ENCODE peak calls at places on chromosome 14, in eight cellular contexts. T is breast epithelium; I is CD8-positive, alpha-beta T cell; O is stomach; J is mesenchymal stem cell; A is kidney; M is cardiac muscle cell; Y is left ventricle myocardium inferior. H is an unnamed sample.

GRCh38 chr14:70013269-70013873 is 134.2 kb downstream of the SMOC1 start:
- DNase-seq in T (no peak), I (no peak), O (peak; percentile 58), J (no peak), A (no peak), M (peak; percentile 25), Y (no peak), H (no peak)

GRCh38 chr14:20429801-20430669 is 5.9 kb downstream of the KLHL33 start:
- DNase-seq in T (no peak), I (no peak), O (peak; percentile 87), J (no peak), A (peak; percentile 79), M (no peak), Y (peak; percentile 39), H (no peak)

GRCh38 chr14:84825481-84825880 is 704.5 kb upstream of the FLRT2 start:
- DNase-seq in T (no peak), I (no peak), O (no peak), J (no peak), A (no peak), M (no peak), Y (no peak), H (no peak)

GRCh38 chr14:53190938-53191337 is 37.8 kb upstream of the DDHD1 start:
- DNase-seq in T (no peak), I (no peak), O (no peak), J (no peak), A (no peak), M (peak; percentile 29), Y (no peak), H (no peak)

GRCh38 chr14:102988054-102988453 is 65.6 kb downstream of the AMN start:
- DNase-seq in T (no peak), I (no peak), O (no peak), J (peak; percentile 21), A (no peak), M (no peak), Y (no peak), H (no peak)

GRCh38 chr14:56199095-56199975 is 81.1 kb downstream of the PELI2 start:
- DNase-seq in T (no peak), I (no peak), O (no peak), J (peak; percentile 100), A (no peak), M (peak; percentile 98), Y (no peak), H (no peak)

GRCh38 chr14:65356327-65356836 is 56.1 kb upstream of the FUT8 start:
- DNase-seq in T (peak; percentile 32), I (no peak), O (peak; percentile 72), J (peak; percentile 66), A (no peak), M (peak; percentile 66), Y (no peak), H (peak; percentile 80)

GRCh38 chr14:95741781-95742180 is 27.9 kb upstream of the TCL1A start:
- DNase-seq in T (no peak), I (no peak), O (no peak), J (no peak), A (no peak), M (no peak), Y (no peak), H (no peak)

GRCh38 chr14:64825006-64825405 is 54.7 kb downstream of the SPTB start:
- DNase-seq in T (no peak), I (no peak), O (no peak), J (no peak), A (no peak), M (no peak), Y (no peak), H (no peak)

GRCh38 chr14:54123836-54124235 is 167.2 kb upstream of the BMP4 start:
- DNase-seq in T (no peak), I (no peak), O (no peak), J (no peak), A (no peak), M (no peak), Y (no peak), H (no peak)

GRCh38 chr14:23378612-23379220 is 1.9 kb downstream of the CMTM5 start:
- DNase-seq in T (no peak), I (no peak), O (no peak), J (no peak), A (no peak), M (no peak), Y (no peak), H (no peak)

GRCh38 chr14:23377873-23378563 is 1.2 kb downstream of the CMTM5 start:
- DNase-seq in T (no peak), I (no peak), O (no peak), J (no peak), A (no peak), M (no peak), Y (no peak), H (no peak)

GRCh38 chr14:23376477-23377200 is at the start of gene CMTM5:
- DNase-seq in T (no peak), I (no peak), O (no peak), J (no peak), A (no peak), M (peak; percentile 33), Y (no peak), H (peak; percentile 94)

GRCh38 chr14:23375527-23376251 is 1.2 kb upstream of the CMTM5 start:
- DNase-seq in T (no peak), I (no peak), O (no peak), J (no peak), A (no peak), M (no peak), Y (no peak), H (no peak)

DNA sequence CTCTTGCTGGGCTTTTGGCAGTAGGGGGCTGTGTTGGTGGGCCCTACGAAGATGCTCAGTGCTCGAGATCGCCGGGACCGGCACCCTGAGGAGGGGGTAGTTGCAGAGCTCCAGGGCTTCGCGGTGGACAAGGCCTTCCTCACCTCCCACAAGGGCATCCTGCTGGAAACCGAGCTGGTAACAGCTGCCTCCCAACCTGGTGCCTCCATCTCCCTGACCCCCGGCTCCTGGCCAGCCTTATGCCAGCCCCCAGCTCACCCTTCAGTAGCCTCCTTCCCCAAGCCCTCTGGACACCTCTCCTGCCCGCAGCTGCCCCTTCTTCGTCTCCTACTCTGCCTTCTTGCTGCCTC is 330 bp downstream of the CMTM5 start:
- DNase-seq in T (no peak), I (no peak), O (no peak), J (no peak), A (no peak), M (no peak), Y (no peak), H (no peak)
- H3K27ac ChIP-seq in T (peak overlapping the region; percentile 43), I (no peak overlapping the region), O (peak overlapping the region; percentile 20), J (no peak overlapping the region), A (no peak overlapping the region), M (peak overlapping the region; percentile 86), Y (peak overlapping the region; percentile 47), H (peak overlapping the region; percentile 99)

DNA sequence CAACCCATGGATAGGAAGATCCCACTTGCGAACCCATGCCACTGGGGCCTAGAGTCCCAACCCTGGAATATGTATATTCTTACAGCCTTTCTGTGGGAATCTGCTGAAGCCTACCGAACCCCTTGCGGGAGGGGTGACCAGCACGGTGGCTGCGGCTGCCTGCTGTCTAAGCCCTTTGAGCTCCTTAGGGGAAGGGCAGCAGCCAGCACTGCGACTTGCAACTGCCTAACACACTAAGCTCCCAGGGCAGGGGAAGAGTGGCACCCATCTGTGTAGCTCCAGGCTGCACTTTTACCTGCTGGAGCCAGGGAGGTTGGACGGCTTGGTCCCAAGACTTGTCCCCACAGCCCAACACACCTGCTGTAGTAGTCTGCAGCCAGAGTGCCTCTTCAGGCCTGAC is 1968.7 kb upstream of the FLRT2 start:
- DNase-seq in T (no peak), I (no peak), O (no peak), J (no peak), A (peak; percentile 45), M (no peak), Y (no peak), H (no peak)
- H3K27ac ChIP-seq in T (no peak overlapping the region), I (no peak overlapping the region), O (no peak overlapping the region), J (no peak overlapping the region), A (no peak overlapping the region), M (no peak overlapping the region), Y (no peak overlapping the region), H (no peak overlapping the region)

GRCh38 chr14:91351508-91351853 is 66.1 kb downstream of the CCDC88C start:
- DNase-seq in T (no peak), I (no peak), O (no peak), J (no peak), A (peak; percentile 45), M (no peak), Y (no peak), H (no peak)

GRCh38 chr14:91349481-91350074 is 68.0 kb downstream of the CCDC88C start:
- DNase-seq in T (no peak), I (no peak), O (no peak), J (no peak), A (no peak), M (no peak), Y (no peak), H (no peak)

GRCh38 chr14:91350483-91350812 is 67.2 kb downstream of the CCDC88C start:
- DNase-seq in T (no peak), I (no peak), O (no peak), J (no peak), A (no peak), M (no peak), Y (no peak), H (no peak)

GRCh38 chr14:91352101-91352500 is 65.5 kb downstream of the CCDC88C start:
- DNase-seq in T (no peak), I (no peak), O (peak; percentile 60), J (no peak), A (peak; percentile 65), M (peak; percentile 45), Y (peak; percentile 68), H (no peak)

DNA sequence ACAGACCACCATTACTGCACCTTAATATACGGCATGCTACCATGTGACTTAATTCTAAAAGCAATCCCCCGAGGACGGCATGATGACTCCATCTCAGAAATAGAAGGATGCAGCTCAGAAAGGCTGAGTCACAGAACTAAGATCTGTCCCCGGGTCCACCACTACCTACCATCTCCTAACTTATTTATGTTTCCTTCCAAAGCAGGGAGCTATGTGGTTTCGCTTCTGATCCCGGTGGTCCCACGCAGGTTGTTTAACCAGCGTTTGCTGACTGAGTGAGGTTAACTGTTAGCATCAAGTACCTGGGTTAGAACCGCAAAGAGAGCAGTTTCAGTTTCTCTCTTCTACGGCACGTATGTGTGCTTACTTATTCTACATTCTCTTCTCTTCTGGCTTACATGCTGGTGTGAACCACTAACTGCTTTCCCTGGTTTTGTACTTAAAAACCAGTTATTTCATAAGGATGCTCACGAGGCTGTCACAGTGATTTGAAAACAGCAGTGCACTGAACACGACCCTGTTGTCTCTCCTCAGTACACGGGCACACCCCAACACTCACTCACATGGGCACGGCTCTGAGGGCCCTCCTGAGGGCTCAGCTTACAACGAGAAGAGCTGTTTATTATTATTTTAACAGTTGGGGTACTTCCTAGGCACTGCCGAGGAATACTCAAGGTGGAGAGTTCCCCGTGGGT is 66.7 kb downstream of the CCDC88C start:
- DNase-seq in T (no peak), I (no peak), O (no peak), J (no peak), A (no peak), M (no peak), Y (no peak), H (no peak)
- H3K27ac ChIP-seq in T (peak overlapping the region; percentile 2), I (peak overlapping the region; percentile 45), O (peak overlapping the region; percentile 86), J (no peak overlapping the region), A (no peak overlapping the region), M (no peak overlapping the region), Y (peak overlapping the region; percentile 67), H (peak overlapping the region; percentile 89)

DNA sequence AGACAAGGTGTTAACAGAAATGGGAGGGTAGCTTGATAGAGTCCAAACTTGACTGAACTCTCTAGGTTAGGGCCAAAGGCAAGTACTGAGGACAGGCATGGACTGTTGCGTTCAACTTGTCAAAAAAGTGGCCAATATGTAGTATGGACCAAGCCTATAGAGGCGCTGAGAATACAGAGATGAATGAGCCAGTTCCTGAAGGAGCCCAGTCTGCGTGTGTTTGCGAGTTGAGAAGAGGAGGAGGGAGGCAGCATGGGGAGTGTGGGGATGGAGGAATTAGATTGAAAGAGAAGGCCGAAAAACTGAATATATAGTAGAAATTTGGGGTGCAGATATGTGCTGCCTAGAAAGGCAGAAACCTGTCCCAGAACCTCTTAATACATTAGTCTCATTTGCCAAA is 412.4 kb downstream of the PCNX1 start:
- DNase-seq in T (peak; percentile 28), I (no peak), O (no peak), J (no peak), A (no peak), M (peak; percentile 47), Y (no peak), H (no peak)
- H3K27ac ChIP-seq in T (peak overlapping the region; percentile 98), I (peak overlapping the region; percentile 79), O (peak overlapping the region; percentile 99), J (peak overlapping the region; percentile 49), A (peak overlapping the region; percentile 27), M (no peak overlapping the region), Y (peak overlapping the region; percentile 93), H (peak overlapping the region; percentile 90)

H was measured in caudate nucleus.